ENCODE peak calls at places on chromosomes 7 and 10, in seven cellular contexts. L, U, K, F, G, N and I are unnamed samples.

GRCh38 chr7:139950881-139951525 is 111.7 kb downstream of the PARP12 start:
- DNase-seq in K (no peak), N (peak), F (no peak), U (no peak), G (no peak), L (no peak), I (peak)

GRCh38 chr10:22712959-22713852 is 1.2 kb downstream of the PIP4K2A start:
- DNase-seq in L (peak), K (no peak), G (peak), U (no peak), N (peak), F (no peak), I (peak)

GRCh38 chr10:114917927-114918672 is 19.9 kb upstream of the TRUB1 start:
- DNase-seq in L (no peak), U (no peak), K (no peak), F (no peak), G (no peak), N (no peak), I (no peak)

GRCh38 chr7:30330134-30331111 is 46.0 kb downstream of the ZNRF2 start:
- DNase-seq in G (no peak), K (peak), U (no peak), N (no peak), F (no peak), L (peak), I (no peak)

GRCh38 chr7:33534830-33535229 is 370.5 kb upstream of the BMPER start:
- DNase-seq in N (no peak), U (no peak), L (no peak), G (no peak), F (no peak), K (no peak), I (no peak)

GRCh38 chr7:77348371-77348813 is 67.8 kb downstream of the GSAP start:
- DNase-seq in K (no peak), L (no peak), U (no peak), F (no peak), G (peak), N (no peak), I (no peak)

GRCh38 chr10:36345770-36346169 is 703.7 kb upstream of the FZD8 start:
- DNase-seq in K (no peak), F (no peak), G (no peak), L (no peak), U (no peak), N (no peak), I (no peak)

GRCh38 chr7:7181519-7182155 is 707 bp upstream of the C1GALT1 start:
- DNase-seq in K (peak), N (peak), U (peak), F (peak), L (peak), G (peak), I (peak)

GRCh38 chr10:44947356-44948152 is 12.0 kb upstream of the RASSF4 start:
- DNase-seq in F (no peak), G (no peak), L (no peak), N (no peak), U (peak), K (peak), I (no peak)

GRCh38 chr10:1093696-1094095 is 37.5 kb downstream of the WDR37 start:
- DNase-seq in N (no peak), K (no peak), F (no peak), U (no peak), G (no peak), L (no peak), I (no peak)

GRCh38 chr7:131104611-131105293 is 222.9 kb upstream of the MKLN1 start:
- DNase-seq in F (no peak), U (no peak), N (no peak), L (no peak), K (no peak), G (no peak), I (no peak)

GRCh38 chr7:90579181-90579688 is 16.9 kb upstream of the CDK14 start:
- DNase-seq in K (no peak), U (no peak), F (no peak), G (no peak), L (peak), N (no peak), I (peak)

GRCh38 chr7:69213882-69214281 is 384.4 kb upstream of the AUTS2 start:
- DNase-seq in K (no peak), F (no peak), G (no peak), N (no peak), U (no peak), L (no peak), I (no peak)
- TF ChIP-seq JUND in K (no peak), F (no peak), G (no peak), N (no peak), U (no peak), L (no peak), I (no peak)

GRCh38 chr10:52318822-52319464 is 4.9 kb downstream of the DKK1 start:
- DNase-seq in F (peak), L (no peak), N (peak), K (no peak), U (no peak), G (no peak), I (no peak)
- TF ChIP-seq JUND in F (peak), L (no peak), N (no peak), K (no peak), U (no peak), G (peak), I (no peak)

DNA sequence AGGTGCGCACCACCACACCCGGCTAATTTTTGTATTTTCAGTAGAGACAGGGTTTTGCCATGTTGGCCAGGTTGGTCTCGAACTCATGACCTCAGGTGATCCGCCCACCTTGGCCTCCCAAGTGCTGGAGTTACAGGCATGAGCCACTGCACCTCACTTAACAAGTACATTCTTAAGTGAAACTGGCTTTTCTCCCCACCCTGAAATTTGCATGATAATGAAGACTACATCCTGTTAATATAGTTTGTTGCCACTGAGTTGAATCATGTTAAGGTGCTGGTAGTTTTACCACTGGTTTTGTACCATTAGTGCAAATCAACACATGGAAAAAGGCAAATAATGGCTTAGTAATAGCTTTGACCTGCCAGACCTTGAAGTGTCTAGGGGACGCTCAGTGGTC is 62.2 kb downstream of the MPLKIP start:
- DNase-seq in G (no peak), U (no peak), K (no peak), N (no peak), L (no peak), F (no peak), I (no peak)
- TF ChIP-seq JUND in G (no peak), U (no peak), K (no peak), N (no peak), L (no peak), F (no peak), I (no peak)

GRCh38 chr7:129091484-129092002 is 36.6 kb upstream of the TNPO3 start:
- DNase-seq in F (peak), U (peak), L (peak), G (peak), N (peak), K (peak), I (peak)
- TF ChIP-seq JUND in F (no peak), U (no peak), L (no peak), G (no peak), N (no peak), K (no peak), I (no peak)

GRCh38 chr7:2528481-2529095 is 9.0 kb downstream of the LFNG start:
- DNase-seq in G (no peak), L (no peak), N (no peak), K (no peak), U (no peak), F (no peak), I (no peak)
- TF ChIP-seq JUND in G (no peak), L (no peak), N (no peak), K (no peak), U (no peak), F (no peak), I (no peak)

GRCh38 chr7:28615091-28615490 is 202.8 kb downstream of the CREB5 start:
- DNase-seq in F (no peak), N (no peak), L (peak), G (no peak), U (no peak), K (no peak), I (peak)
- TF ChIP-seq JUND in F (no peak), N (no peak), L (no peak), G (no peak), U (no peak), K (no peak), I (no peak)

DNA sequence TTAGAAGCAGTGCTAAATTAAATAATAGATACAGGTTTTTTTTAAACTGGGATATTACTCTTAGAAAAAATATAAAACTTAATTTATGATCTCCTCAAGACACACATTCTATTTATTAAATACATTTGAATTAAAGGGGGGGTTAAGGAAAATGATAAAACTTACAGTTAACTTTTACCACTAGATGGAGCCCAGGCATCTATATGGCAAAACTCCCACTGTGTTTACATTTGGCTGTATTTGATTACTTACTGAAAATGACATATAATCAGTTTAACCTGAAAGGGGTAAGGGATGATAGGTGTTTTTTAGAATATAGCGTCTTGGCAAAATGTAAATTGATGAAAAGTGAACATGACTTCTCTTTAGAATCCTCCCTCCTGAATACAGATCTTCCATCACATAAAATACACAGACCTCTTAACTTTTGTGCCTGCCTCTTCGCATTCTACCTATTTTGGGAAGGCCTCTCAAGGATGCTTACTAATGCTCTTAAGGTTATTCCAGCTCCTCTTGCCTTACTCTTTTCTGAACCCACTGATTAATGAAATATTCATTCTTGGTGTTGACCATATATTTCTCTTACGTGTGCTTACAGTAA is 235.7 kb downstream of the AGMO start:
- DNase-seq in L (peak), F (peak), K (no peak), G (peak), U (no peak), N (peak), I (peak)
- TF ChIP-seq JUND in L (no peak), F (no peak), K (no peak), G (no peak), U (no peak), N (no peak), I (no peak)

GRCh38 chr7:114217026-114217425 is 197.6 kb upstream of the FOXP2 start:
- DNase-seq in U (no peak), F (peak), K (no peak), G (no peak), N (no peak), L (no peak), I (no peak)
- TF ChIP-seq JUND in U (no peak), F (no peak), K (no peak), G (no peak), N (no peak), L (no peak), I (no peak)